ENCODE peak calls at places on chromosomes 3 and 15, in ten cellular contexts. W is AG10803; H is stimulated activated CD4-positive, alpha-beta T cell treated with anti-CD3 and anti-CD28 coated beads, Interleukin-2, amount 100 ng/mL, for 48 hours; T is NCI-H1694; B is activated T-cell treated with anti-CD3 and anti-CD28 coated beads for 1 hour; U is dorsolateral prefrontal cortex; L is germinal center; E is cardiac fibroblast; N is stimulated activated naive CD8-positive, alpha-beta T cell treated with anti-CD3 and anti-CD28 coated beads, Interleukin-15, amount 100 ng/mL, for 72 hours; Q is non-pigmented ciliary epithelial cell. J is an unnamed sample.

GRCh38 chr15:48507416-48508065 is 138.0 kb downstream of the FBN1 start:
- DNase-seq in W (peak), H (no peak), T (peak), B (no peak), U (no peak), L (peak), E (peak), N (peak), Q (no peak), J (peak)

GRCh38 chr15:64532921-64533320 is 72.5 kb downstream of the ZNF609 start:
- DNase-seq in W (no peak), H (peak), T (no peak), B (no peak), U (no peak), L (no peak), E (no peak), N (no peak), Q (no peak), J (no peak)

GRCh38 chr3:172869356-172869755 is 118.8 kb downstream of the ECT2 start:
- DNase-seq in W (peak), H (no peak), T (no peak), B (no peak), U (no peak), L (no peak), E (peak), N (no peak), Q (no peak), J (peak)

GRCh38 chr3:124860599-124860998 is 26.6 kb downstream of the ITGB5 start:
- DNase-seq in W (peak), H (no peak), T (no peak), B (no peak), U (no peak), L (no peak), E (peak), N (no peak), Q (peak), J (no peak)

GRCh38 chr3:15929944-15930571 is 132.3 kb upstream of the ANKRD28 start:
- DNase-seq in W (no peak), H (no peak), T (no peak), B (no peak), U (no peak), L (no peak), E (no peak), N (no peak), Q (no peak), J (no peak)

GRCh38 chr3:46349484-46350261 is 4.2 kb upstream of the CCR2 start:
- DNase-seq in W (no peak), H (no peak), T (no peak), B (no peak), U (no peak), L (no peak), E (no peak), N (no peak), Q (no peak), J (no peak)

GRCh38 chr3:31448035-31448881 is 84.5 kb upstream of the STT3B start:
- DNase-seq in W (no peak), H (peak), T (no peak), B (no peak), U (no peak), L (peak), E (peak), N (no peak), Q (no peak), J (peak)

GRCh38 chr3:59979542-59979941 is 929.7 kb upstream of the CFAP20DC start:
- DNase-seq in W (no peak), H (no peak), T (no peak), B (no peak), U (no peak), L (no peak), E (no peak), N (no peak), Q (no peak), J (no peak)

GRCh38 chr15:56957812-56958406 is 39.5 kb downstream of the TCF12 start:
- DNase-seq in W (no peak), H (no peak), T (no peak), B (no peak), U (no peak), L (no peak), E (no peak), N (no peak), Q (no peak), J (no peak)

GRCh38 chr3:72150634-72151412 is 365.9 kb upstream of the PROK2 start:
- DNase-seq in W (no peak), H (no peak), T (no peak), B (no peak), U (no peak), L (no peak), E (no peak), N (no peak), Q (no peak), J (no peak)

GRCh38 chr3:13018039-13018431 is 55.2 kb downstream of the IQSEC1 start:
- DNase-seq in W (peak), H (no peak), T (no peak), B (no peak), U (peak), L (no peak), E (no peak), N (no peak), Q (no peak), J (no peak)

GRCh38 chr3:142782616-142783015 is 58.8 kb downstream of the TRPC1 start:
- DNase-seq in W (no peak), H (no peak), T (no peak), B (no peak), U (no peak), L (no peak), E (no peak), N (no peak), Q (no peak), J (no peak)

GRCh38 chr3:78957456-78957855 is 810.3 kb downstream of the ROBO1 start:
- DNase-seq in W (no peak), H (no peak), T (no peak), B (no peak), U (no peak), L (no peak), E (no peak), N (no peak), Q (no peak), J (no peak)